ENCODE peak calls at places on chromosomes 13 and 19, in ten cellular contexts. Z, U, X, F, D, S, W, J, T and I are unnamed samples.

GRCh38 chr19:29805026-29805925 is 6.5 kb upstream of the CCNE1 start:
- DNase-seq in J (no peak), D (no peak), S (peak; percentile 49), F (no peak), X (no peak), T (no peak), U (no peak), W (no peak), Z (no peak), I (no peak)

GRCh38 chr19:34241513-34242337 is 12.6 kb upstream of the GARRE1 start:
- DNase-seq in W (peak; percentile 42), D (no peak), Z (no peak), U (no peak), J (no peak), T (no peak), S (no peak), F (no peak), X (no peak), I (peak; percentile 80)

GRCh38 chr13:109699628-109700071 is 86.7 kb downstream of the IRS2 start:
- DNase-seq in F (no peak), T (no peak), J (no peak), D (no peak), S (no peak), U (no peak), X (no peak), W (no peak), Z (no peak), I (no peak)

GRCh38 chr13:91406619-91407018 is 8.2 kb downstream of the GPC5 start:
- DNase-seq in T (no peak), X (no peak), D (peak; percentile 10), Z (peak; percentile 18), U (no peak), W (peak; percentile 37), S (peak; percentile 54), J (no peak), F (peak; percentile 7), I (peak; percentile 34)

GRCh38 chr19:51571599-51571998 is 516 bp downstream of the ZNF175 start:
- DNase-seq in W (no peak), X (no peak), D (no peak), T (no peak), J (no peak), U (no peak), Z (no peak), F (no peak), S (no peak), I (no peak)

GRCh38 chr13:53601181-53601580 is 572.6 kb downstream of the OLFM4 start:
- DNase-seq in Z (no peak), D (no peak), W (no peak), X (no peak), S (no peak), J (no peak), F (no peak), U (no peak), T (no peak), I (no peak)

GRCh38 chr19:18329035-18329376 is 6.1 kb upstream of the LSM4 start:
- DNase-seq in T (no peak), D (no peak), W (no peak), S (no peak), U (no peak), X (no peak), Z (no peak), F (no peak), J (no peak), I (no peak)

GRCh38 chr13:51697181-51697580 is 106.8 kb downstream of the DHRS12 start:
- DNase-seq in Z (no peak), X (no peak), D (no peak), F (no peak), T (no peak), S (peak; percentile 10), U (no peak), J (no peak), W (no peak), I (no peak)

GRCh38 chr13:100297413-100297812 is 208.5 kb downstream of the PCCA start:
- DNase-seq in W (no peak), D (no peak), J (no peak), U (no peak), T (no peak), S (no peak), X (no peak), F (no peak), Z (no peak), I (no peak)

GRCh38 chr19:51127755-51128154 is 3.0 kb downstream of the SIGLEC9 start:
- DNase-seq in D (no peak), T (peak; percentile 66), F (no peak), U (no peak), J (no peak), S (peak; percentile 80), X (peak; percentile 32), Z (no peak), W (no peak), I (no peak)

GRCh38 chr13:112954488-112955270 is 14.3 kb upstream of the MCF2L start:
- DNase-seq in J (no peak), U (no peak), Z (no peak), D (no peak), F (no peak), W (no peak), X (no peak), T (no peak), S (no peak), I (no peak)

GRCh38 chr13:22061806-22062391 is 391.0 kb downstream of the FGF9 start:
- DNase-seq in Z (no peak), S (no peak), U (no peak), W (peak; percentile 38), T (no peak), X (no peak), F (peak; percentile 76), D (peak; percentile 15), J (no peak), I (no peak)